ENCODE peak calls at places on chromosome 7, in five cellular contexts. G is GM03348; Y is HS-5; I is stimulated activated naive B cell treated with anti-CD40 and anti-IgM and Interleukin-4, amounts not matched to agents 10 μg/mL and 1 μg/mL and 100 μg/mL, for 72 hours; J is esophagus squamous epithelium. S is an unnamed sample.

GRCh38 chr7:64883113-64883905 is 19.8 kb upstream of the ZNF273 start:
- DNase-seq in G (no peak), Y (no peak), J (no peak), I (no peak), S (no peak)

GRCh38 chr7:11341285-11341944 is 367.7 kb downstream of the PHF14 start:
- DNase-seq in G (peak), Y (no peak), I (no peak), J (no peak), S (no peak)

GRCh38 chr7:153401795-153402720 is 642.5 kb downstream of the ACTR3B start:
- DNase-seq in G (no peak), I (no peak), J (no peak), Y (no peak), S (no peak)

GRCh38 chr7:134514663-134515062 is 12.7 kb upstream of the AKR1B10 start:
- DNase-seq in G (peak), Y (peak), J (no peak), I (peak), S (peak)

GRCh38 chr7:22542669-22543068 is 42.7 kb upstream of the STEAP1B start:
- DNase-seq in J (no peak), I (no peak), G (no peak), Y (no peak), S (no peak)

GRCh38 chr7:148485618-148486017 is 104.9 kb upstream of the C7orf33 start:
- DNase-seq in J (no peak), Y (no peak), I (no peak), G (no peak), S (no peak)

GRCh38 chr7:89687266-89687665 is 467.0 kb upstream of the STEAP1 start:
- DNase-seq in J (no peak), I (no peak), G (no peak), Y (no peak), S (no peak)

GRCh38 chr7:137903382-137904169 is 56.8 kb upstream of the DGKI start:
- DNase-seq in Y (no peak), J (no peak), I (peak), G (peak), S (peak)

GRCh38 chr7:46352335-46352954 is 431.4 kb upstream of the IGFBP3 start:
- DNase-seq in Y (peak), J (no peak), I (no peak), G (peak), S (peak)

GRCh38 chr7:21103426-21104123 is 316.9 kb upstream of the SP8 start:
- DNase-seq in Y (no peak), I (no peak), G (no peak), J (no peak), S (no peak)

GRCh38 chr7:101862280-101863220 is 45.1 kb downstream of the CUX1 start:
- DNase-seq in Y (no peak), J (no peak), I (no peak), G (no peak), S (no peak)

GRCh38 chr7:31307941-31308340 is 32.6 kb downstream of the NEUROD6 start:
- DNase-seq in G (no peak), Y (no peak), J (no peak), I (no peak), S (no peak)

GRCh38 chr7:152512711-152513110 is 76.9 kb upstream of the KMT2C start:
- DNase-seq in Y (no peak), I (no peak), G (no peak), J (no peak), S (peak)

GRCh38 chr7:19670806-19671205 is 38.0 kb downstream of the POLR1F start:
- DNase-seq in G (no peak), J (no peak), Y (no peak), I (no peak), S (no peak)

S was measured in trophoblast cell.